ENCODE peak calls at places on chromosomes 7 and 10, in eight cellular contexts. One of them, this sample, is unnamed.

GRCh38 chr10:120738658-120739057 is 112.5 kb upstream of the WDR11 start:
- DNase-seq in A172: no peak
- DNase-seq in MM.1S: no peak
- DNase-seq in dorsolateral prefrontal cortex: no peak
- DNase-seq in SK-N-SH: no peak
- DNase-seq in astrocyte: no peak
- DNase-seq in pons: no peak
- DNase-seq in AG04450: no peak
- DNase-seq in this sample: no peak

GRCh38 chr10:109883859-109884771 is 39.2 kb downstream of the XPNPEP1 start:
- DNase-seq in A172: peak
- DNase-seq in MM.1S: peak
- DNase-seq in dorsolateral prefrontal cortex: peak
- DNase-seq in SK-N-SH: peak
- DNase-seq in astrocyte: peak
- DNase-seq in pons: peak
- DNase-seq in AG04450: peak
- DNase-seq in this sample: peak

GRCh38 chr10:64977912-64978311 is 1456.7 kb downstream of the REEP3 start:
- DNase-seq in A172: no peak
- DNase-seq in MM.1S: no peak
- DNase-seq in dorsolateral prefrontal cortex: no peak
- DNase-seq in SK-N-SH: no peak
- DNase-seq in astrocyte: no peak
- DNase-seq in pons: peak
- DNase-seq in AG04450: no peak
- DNase-seq in this sample: no peak

GRCh38 chr10:44382131-44382858 is 2.6 kb downstream of the CXCL12 start:
- DNase-seq in A172: no peak
- DNase-seq in MM.1S: no peak
- DNase-seq in dorsolateral prefrontal cortex: no peak
- DNase-seq in SK-N-SH: no peak
- DNase-seq in astrocyte: no peak
- DNase-seq in pons: no peak
- DNase-seq in AG04450: no peak
- DNase-seq in this sample: no peak

GRCh38 chr10:44925224-44925623 is 14.1 kb downstream of the TMEM72 start:
- DNase-seq in A172: no peak
- DNase-seq in MM.1S: peak
- DNase-seq in dorsolateral prefrontal cortex: no peak
- DNase-seq in SK-N-SH: peak
- DNase-seq in astrocyte: no peak
- DNase-seq in pons: no peak
- DNase-seq in AG04450: no peak
- DNase-seq in this sample: no peak

GRCh38 chr10:124744688-124745055 is 494 bp upstream of the FAM53B start:
- DNase-seq in A172: peak
- DNase-seq in MM.1S: no peak
- DNase-seq in dorsolateral prefrontal cortex: no peak
- DNase-seq in SK-N-SH: no peak
- DNase-seq in astrocyte: peak
- DNase-seq in pons: peak
- DNase-seq in AG04450: no peak
- DNase-seq in this sample: no peak

GRCh38 chr10:14017380-14017943 is 313.3 kb downstream of the FRMD4A start:
- DNase-seq in A172: no peak
- DNase-seq in MM.1S: no peak
- DNase-seq in dorsolateral prefrontal cortex: no peak
- DNase-seq in SK-N-SH: no peak
- DNase-seq in astrocyte: peak
- DNase-seq in pons: no peak
- DNase-seq in AG04450: no peak
- DNase-seq in this sample: no peak

GRCh38 chr7:105531797-105532671 is at the start of gene RINT1:
- DNase-seq in A172: peak
- DNase-seq in MM.1S: peak
- DNase-seq in dorsolateral prefrontal cortex: peak
- DNase-seq in SK-N-SH: peak
- DNase-seq in astrocyte: peak
- DNase-seq in pons: peak
- DNase-seq in AG04450: peak
- DNase-seq in this sample: peak

GRCh38 chr7:75711076-75711475 is 27.7 kb downstream of the HIP1 start:
- DNase-seq in A172: no peak
- DNase-seq in MM.1S: no peak
- DNase-seq in dorsolateral prefrontal cortex: no peak
- DNase-seq in SK-N-SH: no peak
- DNase-seq in astrocyte: no peak
- DNase-seq in pons: no peak
- DNase-seq in AG04450: no peak
- DNase-seq in this sample: no peak

GRCh38 chr10:113961261-113961938 is 82.3 kb upstream of the ADRB1 start:
- DNase-seq in A172: no peak
- DNase-seq in MM.1S: peak
- DNase-seq in dorsolateral prefrontal cortex: no peak
- DNase-seq in SK-N-SH: no peak
- DNase-seq in astrocyte: no peak
- DNase-seq in pons: no peak
- DNase-seq in AG04450: no peak
- DNase-seq in this sample: peak

GRCh38 chr7:107122483-107122882 is 46.3 kb upstream of the HBP1 start:
- DNase-seq in A172: no peak
- DNase-seq in MM.1S: no peak
- DNase-seq in dorsolateral prefrontal cortex: no peak
- DNase-seq in SK-N-SH: no peak
- DNase-seq in astrocyte: no peak
- DNase-seq in pons: no peak
- DNase-seq in AG04450: peak
- DNase-seq in this sample: no peak

GRCh38 chr10:95290801-95291633 is at the start of gene PDLIM1:
- DNase-seq in A172: no peak
- DNase-seq in MM.1S: peak
- DNase-seq in dorsolateral prefrontal cortex: no peak
- DNase-seq in SK-N-SH: peak
- DNase-seq in astrocyte: peak
- DNase-seq in pons: no peak
- DNase-seq in AG04450: no peak
- DNase-seq in this sample: peak

GRCh38 chr7:128879461-128879938 is 16.8 kb downstream of the ATP6V1F start:
- DNase-seq in A172: no peak
- DNase-seq in MM.1S: no peak
- DNase-seq in dorsolateral prefrontal cortex: no peak
- DNase-seq in SK-N-SH: no peak
- DNase-seq in astrocyte: no peak
- DNase-seq in pons: no peak
- DNase-seq in AG04450: no peak
- DNase-seq in this sample: no peak

GRCh38 chr10:32941357-32941756 is 16.7 kb downstream of the ITGB1 start:
- DNase-seq in A172: no peak
- DNase-seq in MM.1S: no peak
- DNase-seq in dorsolateral prefrontal cortex: no peak
- DNase-seq in SK-N-SH: no peak
- DNase-seq in astrocyte: no peak
- DNase-seq in pons: no peak
- DNase-seq in AG04450: no peak
- DNase-seq in this sample: no peak